ENCODE peak calls at places on chromosomes 6 and 20, in nine cellular contexts. P is NT2/D1, B is stomach, K is astrocyte, O is right lobe of liver, M is aorta, A is SJCRH30, F is breast epithelium, V is tibial artery. W is an unnamed sample.

GRCh38 chr6:32081168-32081624 is 27.9 kb downstream of the TNXB start:
- DNase-seq in F (no peak), A (peak; percentile 75), K (peak; percentile 82), M (peak; percentile 91), V (peak; percentile 81), P (no peak), O (no peak), B (no peak), W (no peak)

GRCh38 chr6:15483060-15483459 is 179.8 kb downstream of the DTNBP1 start:
- DNase-seq in A (no peak), V (no peak), K (no peak), F (no peak), B (no peak), O (no peak), P (no peak), M (no peak), W (no peak)

GRCh38 chr6:79544939-79545450 is 7.8 kb upstream of the LCA5 start:
- DNase-seq in O (peak; percentile 58), V (peak; percentile 73), P (peak; percentile 83), B (peak; percentile 31), M (peak; percentile 83), K (peak; percentile 99), A (peak; percentile 94), F (peak; percentile 66), W (peak; percentile 71)

GRCh38 chr6:1378224-1379025 is 11.0 kb upstream of the FOXF2 start:
- DNase-seq in M (no peak), B (no peak), K (no peak), F (no peak), P (no peak), O (no peak), A (no peak), V (no peak), W (no peak)

GRCh38 chr6:149919834-149920225 is 3.1 kb downstream of the RAET1G start:
- DNase-seq in K (no peak), M (peak; percentile 14), A (no peak), B (no peak), V (no peak), O (no peak), P (no peak), F (no peak), W (peak; percentile 49)

GRCh38 chr6:116971959-116972358 is 94.9 kb downstream of the RFX6 start:
- DNase-seq in P (peak; percentile 27), F (no peak), M (no peak), K (peak; percentile 3), V (no peak), O (no peak), B (no peak), A (peak; percentile 40), W (no peak)

GRCh38 chr6:75285156-75285639 is 606 bp upstream of the TMEM30A start:
- DNase-seq in O (no peak), P (no peak), K (no peak), A (no peak), F (no peak), V (no peak), B (no peak), M (no peak), W (no peak)

GRCh38 chr6:155408981-155409380 is 46.7 kb downstream of the NOX3 start:
- DNase-seq in A (no peak), F (no peak), K (no peak), V (no peak), P (no peak), M (no peak), B (no peak), O (no peak), W (no peak)

GRCh38 chr20:48667481-48667880 is 160.3 kb downstream of the PREX1 start:
- DNase-seq in A (no peak), F (no peak), B (no peak), V (no peak), K (no peak), M (no peak), P (no peak), O (no peak), W (no peak)

GRCh38 chr20:48661575-48662473 is 166.0 kb downstream of the PREX1 start:
- DNase-seq in F (no peak), M (no peak), K (peak; percentile 53), V (no peak), O (no peak), A (peak; percentile 39), P (no peak), B (no peak), W (no peak)

GRCh38 chr20:48667889-48668413 is 159.8 kb downstream of the PREX1 start:
- DNase-seq in M (no peak), V (no peak), B (no peak), F (no peak), K (peak; percentile 24), A (peak; percentile 49), P (no peak), O (peak; percentile 71), W (no peak)

GRCh38 chr20:48668451-48668946 is 159.3 kb downstream of the PREX1 start:
- DNase-seq in V (no peak), F (no peak), B (no peak), A (peak; percentile 96), O (no peak), P (no peak), M (no peak), K (no peak), W (no peak)

DNA sequence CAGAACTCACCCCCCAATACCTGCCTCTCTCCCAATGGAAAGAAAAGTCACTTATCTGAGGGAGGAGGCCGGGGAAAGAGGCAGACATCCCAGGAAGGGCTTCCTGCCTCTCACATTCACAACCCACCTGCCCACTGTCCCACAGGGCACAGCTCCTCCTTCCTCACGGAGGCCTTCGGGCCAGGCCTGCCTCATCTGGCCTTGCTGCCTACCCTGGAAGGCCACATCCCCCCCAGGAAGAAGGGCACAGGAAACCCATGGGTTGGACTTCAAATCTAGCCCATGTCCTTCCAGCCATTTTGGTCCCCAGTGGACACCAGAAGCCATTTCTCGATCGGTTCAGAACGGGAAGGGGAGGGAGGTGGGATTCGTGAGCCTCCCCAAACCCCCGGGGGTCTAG is 162.0 kb downstream of the PREX1 start:
- DNase-seq in K (no peak), F (no peak), O (no peak), A (no peak), V (no peak), B (no peak), M (no peak), P (no peak), W (no peak)
- H3K36me3 ChIP-seq in K (no peaks in the 10 kb centered on the region), F (no peaks in the 10 kb centered on the region), O (no peaks in the 10 kb centered on the region), A (peaks cover 12% of the 10 kb centered on the region), V (no peaks in the 10 kb centered on the region), B (peaks cover 8% of the 10 kb centered on the region), M (no peaks in the 10 kb centered on the region), P (peaks cover 16% of the 10 kb centered on the region), W (no peaks in the 10 kb centered on the region)

GRCh38 chr6:127517698-127518097 is 1.4 kb downstream of the MTCL3 start:
- DNase-seq in K (no peak), M (no peak), V (no peak), A (no peak), P (no peak), B (no peak), F (no peak), O (no peak), W (no peak)

GRCh38 chr6:127518212-127518709 is 874 bp downstream of the MTCL3 start:
- DNase-seq in P (no peak), O (no peak), M (no peak), K (no peak), A (no peak), F (no peak), B (no peak), V (no peak), W (no peak)

GRCh38 chr6:127520061-127520460 is 926 bp upstream of the MTCL3 start:
- DNase-seq in M (no peak), O (no peak), B (no peak), A (no peak), F (no peak), V (no peak), P (no peak), K (peak; percentile 6), W (no peak)

GRCh38 chr6:127519469-127519785 is 292 bp upstream of the MTCL3 start:
- DNase-seq in F (no peak), M (no peak), A (no peak), B (no peak), P (no peak), O (no peak), K (no peak), V (no peak), W (no peak)

GRCh38 chr6:127518710-127519468 is at the start of gene MTCL3:
- DNase-seq in B (no peak), K (peak; percentile 82), O (no peak), F (no peak), V (no peak), M (no peak), P (no peak), A (peak; percentile 43), W (peak; percentile 66)
- H3K4me3 ChIP-seq in B (no peak within 1 kb of the TSS), K (peak within 1 kb of the TSS; percentile 70), O (no peak within 1 kb of the TSS), F (no peak within 1 kb of the TSS), V (no peak within 1 kb of the TSS), M (no peak within 1 kb of the TSS), P (peak within 1 kb of the TSS; percentile 28), A (peak within 1 kb of the TSS; percentile 47), W (peak within 1 kb of the TSS; percentile 17)

DNA sequence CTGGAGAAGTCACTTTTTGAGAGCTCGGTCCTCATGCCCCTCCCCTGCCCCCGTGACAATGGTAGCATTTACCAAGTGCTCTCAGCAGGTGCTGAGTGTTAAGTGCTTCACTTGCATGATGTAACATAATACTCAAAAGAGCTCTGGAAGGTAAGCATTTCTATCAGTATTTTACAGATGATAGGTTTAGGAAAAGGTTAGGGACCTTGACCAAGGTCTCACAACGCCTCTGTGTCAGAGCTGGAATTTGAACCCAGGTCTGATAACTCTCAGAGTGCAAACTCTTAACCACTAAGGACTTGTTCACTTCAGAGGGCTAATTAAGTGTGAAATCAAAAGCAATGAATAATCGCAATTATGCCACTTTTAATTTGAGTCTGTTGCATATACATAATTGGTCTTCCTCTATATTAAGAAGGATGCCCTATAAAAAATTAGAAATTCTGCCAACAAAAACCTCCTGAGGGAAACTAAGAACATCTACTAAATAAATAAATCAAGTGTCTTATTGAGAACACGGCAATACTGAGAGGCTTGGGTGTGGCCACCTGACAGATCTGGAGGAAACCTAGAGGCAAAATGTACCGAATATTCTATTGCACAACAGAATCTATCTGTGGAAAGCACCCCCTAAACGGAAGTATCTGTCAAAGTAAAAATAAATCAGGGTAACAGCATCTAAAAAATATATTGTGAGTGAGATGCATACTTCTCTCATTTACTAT is 109.8 kb downstream of the BACH2 start:
- DNase-seq in V (no peak), B (no peak), F (no peak), A (no peak), K (no peak), O (no peak), M (no peak), P (no peak), W (no peak)
- H3K4me1 ChIP-seq in V (no peaks in the 10 kb centered on the region), B (peaks cover 5% of the 10 kb centered on the region), F (no peaks in the 10 kb centered on the region), A (peaks cover 33% of the 10 kb centered on the region), K (peaks cover 9% of the 10 kb centered on the region), O (no peaks in the 10 kb centered on the region), M (no peaks in the 10 kb centered on the region), P (peaks cover 2% of the 10 kb centered on the region), W (peaks cover 23% of the 10 kb centered on the region)

GRCh38 chr20:32470025-32470861 is 112.1 kb downstream of the ASXL1 start:
- DNase-seq in M (no peak), K (peak; percentile 83), V (peak; percentile 48), B (no peak), A (no peak), P (no peak), F (no peak), O (peak; percentile 69), W (peak; percentile 75)

GRCh38 chr20:32467506-32468312 is 109.6 kb downstream of the ASXL1 start:
- DNase-seq in M (no peak), V (no peak), A (no peak), F (no peak), O (peak; percentile 49), P (no peak), B (peak; percentile 57), K (no peak), W (no peak)

GRCh38 chr20:32466739-32467505 is 108.8 kb downstream of the ASXL1 start:
- DNase-seq in P (no peak), V (no peak), M (no peak), O (peak; percentile 46), K (no peak), B (no peak), F (no peak), A (no peak), W (no peak)

GRCh38 chr20:32468313-32468640 is 110.1 kb downstream of the ASXL1 start:
- DNase-seq in A (no peak), O (no peak), K (no peak), M (no peak), P (no peak), B (no peak), F (no peak), V (no peak), W (no peak)

DNA sequence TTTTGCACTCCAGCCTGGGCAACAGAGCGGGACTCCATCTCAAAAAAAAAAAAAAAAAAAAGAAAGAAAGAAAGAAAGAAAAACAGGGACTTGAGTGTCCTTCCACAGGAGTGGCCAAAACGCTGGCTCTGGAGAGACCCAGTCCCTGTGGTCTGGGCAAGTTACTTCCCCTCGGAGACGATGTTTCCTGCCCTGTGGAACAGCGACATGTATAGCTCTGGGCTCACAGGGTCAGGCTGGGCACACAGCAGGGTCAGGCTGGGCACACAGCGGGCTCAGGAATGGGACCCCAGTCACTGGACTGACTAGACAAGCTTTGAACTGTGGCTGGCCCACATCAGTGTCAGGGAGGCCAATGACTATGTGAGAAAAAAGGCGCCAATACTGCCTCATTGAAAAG is 110.7 kb downstream of the ASXL1 start:
- DNase-seq in K (no peak), A (no peak), M (no peak), V (no peak), P (no peak), B (no peak), F (no peak), O (no peak), W (no peak)
- H3K36me3 ChIP-seq in K (peaks cover 4% of the 10 kb centered on the region), A (no peaks in the 10 kb centered on the region), M (no peaks in the 10 kb centered on the region), V (no peaks in the 10 kb centered on the region), P (peaks cover 55% of the 10 kb centered on the region), B (peaks cover 7% of the 10 kb centered on the region), F (no peaks in the 10 kb centered on the region), O (no peaks in the 10 kb centered on the region), W (no peaks in the 10 kb centered on the region)